ENCODE peak calls at places on chromosomes 7 and 10, in four cellular contexts. One of them, this sample, is unnamed. For H3K4me1, the result is how much of the 10 kb centered on the place peaks cover.

GRCh38 chr7:28709756-28710155 is 248.4 kb downstream of the TRIL start:
- DNase-seq in sigmoid colon: no peak
- DNase-seq in hepatocyte: no peak
- DNase-seq in body of pancreas: no peak
- DNase-seq in this sample: no peak

GRCh38 chr10:47388879-47389278 is 4.8 kb upstream of the ZNF488 start:
- DNase-seq in sigmoid colon: peak
- DNase-seq in hepatocyte: no peak
- DNase-seq in body of pancreas: no peak
- DNase-seq in this sample: peak

GRCh38 chr7:73972614-73973013 is 55.4 kb upstream of the ELN start:
- DNase-seq in sigmoid colon: no peak
- DNase-seq in hepatocyte: no peak
- DNase-seq in body of pancreas: no peak
- DNase-seq in this sample: peak

GRCh38 chr10:42976353-42977031 is 100.4 kb upstream of the RET start:
- DNase-seq in sigmoid colon: no peak
- DNase-seq in hepatocyte: no peak
- DNase-seq in body of pancreas: peak
- DNase-seq in this sample: no peak

GRCh38 chr7:134660242-134660785 is 13.7 kb downstream of the BPGM start:
- DNase-seq in sigmoid colon: no peak
- DNase-seq in hepatocyte: peak
- DNase-seq in body of pancreas: no peak
- DNase-seq in this sample: no peak

GRCh38 chr7:155219947-155220769 is 77.5 kb upstream of the INSIG1 start:
- DNase-seq in sigmoid colon: peak
- DNase-seq in hepatocyte: no peak
- DNase-seq in body of pancreas: peak
- DNase-seq in this sample: no peak

GRCh38 chr10:125823663-125824251 is 411 bp downstream of the BCCIP start:
- DNase-seq in sigmoid colon: no peak
- DNase-seq in hepatocyte: peak
- DNase-seq in body of pancreas: no peak
- DNase-seq in this sample: no peak

GRCh38 chr10:48729222-48729621 is 44.5 kb downstream of the WDFY4 start:
- DNase-seq in sigmoid colon: no peak
- DNase-seq in hepatocyte: no peak
- DNase-seq in body of pancreas: no peak
- DNase-seq in this sample: no peak

GRCh38 chr10:75287697-75288096 is 51.9 kb upstream of the COMTD1 start:
- DNase-seq in sigmoid colon: no peak
- DNase-seq in hepatocyte: no peak
- DNase-seq in body of pancreas: no peak
- DNase-seq in this sample: no peak

GRCh38 chr7:17626215-17626614 is 314.1 kb downstream of the SNX13 start:
- DNase-seq in sigmoid colon: no peak
- DNase-seq in hepatocyte: no peak
- DNase-seq in body of pancreas: no peak
- DNase-seq in this sample: no peak

GRCh38 chr10:74822583-74823089 is 3.8 kb upstream of the KAT6B start:
- DNase-seq in sigmoid colon: no peak
- DNase-seq in hepatocyte: no peak
- DNase-seq in body of pancreas: no peak
- DNase-seq in this sample: no peak

GRCh38 chr10:14200645-14201534 is 129.8 kb downstream of the FRMD4A start:
- DNase-seq in sigmoid colon: no peak
- DNase-seq in hepatocyte: no peak
- DNase-seq in body of pancreas: peak
- DNase-seq in this sample: no peak

GRCh38 chr10:77605466-77605865 is 32.1 kb downstream of the KCNMA1 start:
- DNase-seq in sigmoid colon: peak
- DNase-seq in hepatocyte: no peak
- DNase-seq in body of pancreas: no peak
- DNase-seq in this sample: no peak

GRCh38 chr7:132577206-132578049 is 1.2 kb upstream of the PLXNA4 start:
- DNase-seq in sigmoid colon: peak
- DNase-seq in hepatocyte: peak
- DNase-seq in body of pancreas: peak
- DNase-seq in this sample: peak

GRCh38 chr10:77173615-77174461 is 463.8 kb downstream of the KCNMA1 start:
- DNase-seq in sigmoid colon: peak
- DNase-seq in hepatocyte: peak
- DNase-seq in body of pancreas: peak
- DNase-seq in this sample: peak

GRCh38 chr10:75726522-75727493 is 295.4 kb downstream of the LRMDA start:
- DNase-seq in sigmoid colon: no peak
- DNase-seq in hepatocyte: no peak
- DNase-seq in body of pancreas: no peak
- DNase-seq in this sample: peak

GRCh38 chr10:124693801-124694416 is 50.3 kb downstream of the FAM53B start:
- DNase-seq in sigmoid colon: peak
- DNase-seq in hepatocyte: no peak
- DNase-seq in body of pancreas: peak
- DNase-seq in this sample: no peak

GRCh38 chr7:106063039-106063438 is 49.1 kb downstream of the SYPL1 start:
- DNase-seq in sigmoid colon: no peak
- DNase-seq in hepatocyte: no peak
- DNase-seq in body of pancreas: no peak
- DNase-seq in this sample: no peak

GRCh38 chr7:128777156-128778123 is 1.8 kb upstream of the OPN1SW start:
- DNase-seq in sigmoid colon: no peak
- DNase-seq in hepatocyte: no peak
- DNase-seq in body of pancreas: no peak
- DNase-seq in this sample: no peak

GRCh38 chr10:20970044-20970443 is 72.9 kb upstream of the NEBL start:
- DNase-seq in sigmoid colon: no peak
- DNase-seq in hepatocyte: no peak
- DNase-seq in body of pancreas: no peak
- DNase-seq in this sample: no peak

GRCh38 chr10:13905281-13905680 is 318.5 kb downstream of the PRPF18 start:
- DNase-seq in sigmoid colon: no peak
- DNase-seq in hepatocyte: no peak
- DNase-seq in body of pancreas: no peak
- DNase-seq in this sample: no peak

GRCh38 chr7:92645114-92645497 is 54.9 kb upstream of the FAM133B start:
- DNase-seq in sigmoid colon: no peak
- DNase-seq in hepatocyte: no peak
- DNase-seq in body of pancreas: no peak
- DNase-seq in this sample: no peak

GRCh38 chr10:46239999-46240683 is 46.7 kb upstream of the ANTXRL start:
- DNase-seq in sigmoid colon: no peak
- DNase-seq in hepatocyte: no peak
- DNase-seq in body of pancreas: no peak
- DNase-seq in this sample: no peak

GRCh38 chr7:25359471-25360059 is 131.3 kb upstream of the NPVF start:
- DNase-seq in sigmoid colon: no peak
- DNase-seq in hepatocyte: peak
- DNase-seq in body of pancreas: no peak
- DNase-seq in this sample: no peak

GRCh38 chr10:114905450-114905849 is 32.5 kb upstream of the TRUB1 start:
- DNase-seq in sigmoid colon: no peak
- DNase-seq in hepatocyte: no peak
- DNase-seq in body of pancreas: no peak
- DNase-seq in this sample: no peak

GRCh38 chr10:77571490-77571889 is 66.1 kb downstream of the KCNMA1 start:
- DNase-seq in sigmoid colon: peak
- DNase-seq in hepatocyte: no peak
- DNase-seq in body of pancreas: peak
- DNase-seq in this sample: no peak

GRCh38 chr7:27184342-27185012 is 555 bp downstream of the HOXA11 start:
- DNase-seq in sigmoid colon: peak
- DNase-seq in hepatocyte: no peak
- DNase-seq in body of pancreas: peak
- DNase-seq in this sample: no peak

GRCh38 chr7:140316165-140316661 is 82.1 kb downstream of the SLC37A3 start:
- DNase-seq in sigmoid colon: peak
- DNase-seq in hepatocyte: peak
- DNase-seq in body of pancreas: peak
- DNase-seq in this sample: peak
- H3K4me3 ChIP-seq in sigmoid colon: peak
- H3K4me3 ChIP-seq in hepatocyte: no peak
- H3K4me3 ChIP-seq in body of pancreas: no peak
- H3K4me3 ChIP-seq in this sample: peak

GRCh38 chr10:28410420-28411135 is 107.7 kb upstream of the MPP7 start:
- DNase-seq in sigmoid colon: no peak
- DNase-seq in hepatocyte: no peak
- DNase-seq in body of pancreas: no peak
- DNase-seq in this sample: no peak
- TF ChIP-seq CTCF in sigmoid colon: no peak
- TF ChIP-seq CTCF in hepatocyte: peak
- TF ChIP-seq CTCF in body of pancreas: no peak
- TF ChIP-seq CTCF in this sample: no peak

DNA sequence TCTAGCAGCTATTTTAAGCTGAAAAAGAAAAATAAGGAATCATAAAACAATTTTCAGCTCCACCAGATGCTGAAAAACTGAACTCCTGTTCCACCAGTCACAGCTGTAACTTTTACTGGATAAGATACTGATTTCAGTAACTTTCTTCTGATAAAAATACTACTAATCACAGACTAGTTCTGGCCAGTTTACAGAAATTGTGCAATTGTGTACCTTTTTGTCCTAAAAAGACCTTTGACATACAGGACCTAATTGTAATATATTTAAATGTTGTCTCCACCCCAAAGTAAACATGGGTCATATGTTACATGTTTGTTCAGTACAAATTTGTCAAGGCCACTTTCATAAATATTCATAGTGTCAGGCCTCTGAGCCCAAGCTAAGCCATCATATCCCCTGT is 27.1 kb upstream of the PIP start:
- DNase-seq in sigmoid colon: no peak
- DNase-seq in hepatocyte: peak
- DNase-seq in body of pancreas: no peak
- DNase-seq in this sample: no peak
- H3K4me1 ChIP-seq in sigmoid colon: under half
- H3K4me1 ChIP-seq in hepatocyte: under half
- H3K4me1 ChIP-seq in body of pancreas: under half
- H3K4me1 ChIP-seq in this sample: under half

GRCh38 chr7:20798081-20798693 is 11.5 kb upstream of the SP8 start:
- DNase-seq in sigmoid colon: no peak
- DNase-seq in hepatocyte: peak
- DNase-seq in body of pancreas: peak
- DNase-seq in this sample: no peak
- H3K4me3 ChIP-seq in sigmoid colon: peak
- H3K4me3 ChIP-seq in hepatocyte: no peak
- H3K4me3 ChIP-seq in body of pancreas: peak
- H3K4me3 ChIP-seq in this sample: peak

DNA sequence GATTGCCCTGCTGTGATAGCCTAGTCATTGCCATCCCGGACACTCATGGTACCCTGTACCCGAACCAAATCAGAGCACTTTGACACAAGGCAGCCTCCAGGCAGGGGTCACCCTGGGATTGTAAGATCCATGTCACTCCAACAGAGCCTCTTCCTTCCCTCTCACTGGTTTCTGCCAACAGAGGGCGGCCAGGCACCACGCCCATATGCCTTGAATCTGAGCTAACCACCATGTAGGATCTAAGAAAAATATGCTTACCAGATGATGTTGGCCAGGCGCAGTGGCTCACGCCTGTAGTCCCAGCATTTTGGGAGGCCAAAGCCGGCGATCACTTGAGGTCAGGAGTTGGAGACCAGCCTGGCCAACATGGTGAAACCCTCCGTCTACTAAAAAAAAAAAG is 389.2 kb upstream of the KLF6 start:
- DNase-seq in sigmoid colon: no peak
- DNase-seq in hepatocyte: no peak
- DNase-seq in body of pancreas: no peak
- DNase-seq in this sample: no peak
- TF ChIP-seq CTCF in sigmoid colon: no peak
- TF ChIP-seq CTCF in hepatocyte: no peak
- TF ChIP-seq CTCF in body of pancreas: no peak
- TF ChIP-seq CTCF in this sample: no peak

DNA sequence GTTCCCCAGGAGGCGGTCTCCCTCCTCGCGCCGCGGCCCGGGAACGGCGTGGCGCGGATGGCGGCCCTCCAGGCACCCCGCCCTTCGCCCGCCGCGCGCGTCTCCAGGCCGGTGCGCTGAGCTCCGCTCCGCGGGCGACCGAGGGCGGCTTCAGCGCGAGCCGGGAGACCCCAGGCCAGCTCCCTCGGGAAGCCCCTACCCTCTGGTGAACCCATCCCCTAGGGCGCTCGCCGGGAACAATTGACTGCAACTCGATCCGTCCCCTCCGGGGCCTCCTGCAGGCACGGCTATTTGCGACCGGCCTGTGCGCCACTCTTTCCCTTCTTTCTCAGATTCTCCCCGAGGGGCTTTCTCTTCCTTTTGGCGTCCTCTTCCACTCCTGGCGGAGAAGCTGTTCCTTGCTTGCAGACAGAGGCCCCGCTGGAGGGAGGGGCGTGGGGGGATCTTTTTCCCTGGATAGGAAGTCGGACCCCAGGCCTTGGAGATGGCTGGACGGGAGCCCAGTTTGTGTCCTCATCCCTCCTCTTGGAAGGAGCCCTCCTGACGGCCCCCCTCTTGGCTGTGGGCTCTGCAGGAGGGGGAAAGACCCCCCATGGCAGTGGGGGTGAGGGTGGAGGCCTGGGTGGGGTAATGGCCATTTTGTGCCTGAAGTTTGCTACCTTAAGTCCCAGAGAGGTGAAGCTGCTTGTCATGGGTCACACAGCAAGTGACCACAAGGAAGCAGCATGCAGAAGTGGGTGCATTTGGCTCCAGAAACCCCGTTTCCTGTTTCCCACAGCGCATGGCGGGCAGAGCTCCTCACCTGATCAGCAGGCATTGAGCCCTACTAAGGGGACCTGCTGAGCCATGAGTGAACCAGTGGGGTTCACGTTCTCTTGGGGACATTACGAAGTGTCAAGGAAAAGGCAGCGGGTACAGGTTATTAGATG is 171.2 kb upstream of the TNRC18 start:
- DNase-seq in sigmoid colon: no peak
- DNase-seq in hepatocyte: peak
- DNase-seq in body of pancreas: no peak
- DNase-seq in this sample: no peak
- H3K4me1 ChIP-seq in sigmoid colon: half or more
- H3K4me1 ChIP-seq in hepatocyte: half or more
- H3K4me1 ChIP-seq in body of pancreas: under half
- H3K4me1 ChIP-seq in this sample: under half

GRCh38 chr7:33819658-33820057 is 85.7 kb upstream of the BMPER start:
- DNase-seq in sigmoid colon: no peak
- DNase-seq in hepatocyte: no peak
- DNase-seq in body of pancreas: no peak
- DNase-seq in this sample: no peak

GRCh38 chr7:33816106-33816505 is 89.2 kb upstream of the BMPER start:
- DNase-seq in sigmoid colon: no peak
- DNase-seq in hepatocyte: no peak
- DNase-seq in body of pancreas: no peak
- DNase-seq in this sample: no peak

GRCh38 chr7:33813331-33813730 is 92.0 kb upstream of the BMPER start:
- DNase-seq in sigmoid colon: no peak
- DNase-seq in hepatocyte: no peak
- DNase-seq in body of pancreas: no peak
- DNase-seq in this sample: no peak

GRCh38 chr7:33814400-33814799 is 90.9 kb upstream of the BMPER start:
- DNase-seq in sigmoid colon: no peak
- DNase-seq in hepatocyte: no peak
- DNase-seq in body of pancreas: no peak
- DNase-seq in this sample: no peak

GRCh38 chr7:33814958-33815735 is 90.2 kb upstream of the BMPER start:
- DNase-seq in sigmoid colon: no peak
- DNase-seq in hepatocyte: no peak
- DNase-seq in body of pancreas: no peak
- DNase-seq in this sample: no peak
- H3K4me3 ChIP-seq in sigmoid colon: no peak
- H3K4me3 ChIP-seq in hepatocyte: no peak
- H3K4me3 ChIP-seq in body of pancreas: no peak
- H3K4me3 ChIP-seq in this sample: no peak

GRCh38 chr10:92591550-92592140 is 1.3 kb upstream of the KIF11 start:
- DNase-seq in sigmoid colon: peak
- DNase-seq in hepatocyte: peak
- DNase-seq in body of pancreas: peak
- DNase-seq in this sample: peak
- TF ChIP-seq CTCF in sigmoid colon: no peak
- TF ChIP-seq CTCF in hepatocyte: no peak
- TF ChIP-seq CTCF in body of pancreas: no peak
- TF ChIP-seq CTCF in this sample: no peak

This sample was measured in lung.